ENCODE peak calls at places on chromosomes 7 and 10, in five cellular contexts. P is H9, U is IMR-90, K is H1, N is neuronal stem cell. V is an unnamed sample.

GRCh38 chr10:93722550-93722949 is 20.2 kb upstream of the FRA10AC1 start:
- DNase-seq in P (no peak), U (no peak), K (no peak), N (no peak), V (no peak)

GRCh38 chr10:132807621-132808049 is 21.7 kb upstream of the NKX6-2 start:
- DNase-seq in P (no peak), U (no peak), K (no peak), N (no peak), V (no peak)

GRCh38 chr10:96153065-96153464 is 23.0 kb downstream of the ZNF518A start:
- DNase-seq in P (no peak), U (peak; percentile 2), K (no peak), N (no peak), V (no peak)

GRCh38 chr10:55782181-55782580 is 578.9 kb downstream of the ZWINT start:
- DNase-seq in P (no peak), U (no peak), K (no peak), N (no peak), V (peak; percentile 1)

GRCh38 chr10:1465993-1466764 is 271.1 kb downstream of the ADARB2 start:
- DNase-seq in P (no peak), U (no peak), K (no peak), N (no peak), V (no peak)

GRCh38 chr10:69475433-69475830 is 24.2 kb downstream of the TSPAN15 start:
- DNase-seq in P (no peak), U (no peak), K (no peak), N (no peak), V (peak; percentile 61)

GRCh38 chr7:136956671-136957070 is 88.2 kb downstream of the CHRM2 start:
- DNase-seq in P (no peak), U (peak; percentile 40), K (no peak), N (no peak), V (peak; percentile 81)

GRCh38 chr7:99036531-99037175 is 107.3 kb downstream of the SMURF1 start:
- DNase-seq in P (peak; percentile 82), U (peak; percentile 65), K (peak; percentile 41), N (peak; percentile 17), V (peak; percentile 32)

GRCh38 chr10:47176903-47177860 is 122.8 kb upstream of the GDF10 start:
- DNase-seq in P (no peak), U (peak; percentile 79), K (no peak), N (no peak), V (no peak)

GRCh38 chr7:136868496-136869005 is at the start of gene CHRM2:
- DNase-seq in P (peak; percentile 46), U (peak; percentile 90), K (no peak), N (peak; percentile 35), V (peak; percentile 83)

GRCh38 chr10:108812296-108812695 is 1111.0 kb downstream of the XPNPEP1 start:
- DNase-seq in P (no peak), U (no peak), K (no peak), N (no peak), V (peak; percentile 36)

GRCh38 chr10:5477948-5478693 is 21.2 kb downstream of the CALML5 start:
- DNase-seq in P (no peak), U (no peak), K (no peak), N (no peak), V (no peak)

GRCh38 chr10:102615361-102615760 is 28.9 kb upstream of the TRIM8 start:
- DNase-seq in P (peak; percentile 79), U (no peak), K (no peak), N (no peak), V (no peak)

GRCh38 chr7:25167262-25167843 is 42.3 kb upstream of the CYCS start:
- DNase-seq in P (no peak), U (no peak), K (no peak), N (no peak), V (no peak)

GRCh38 chr10:97713351-97713827 is at the start of gene MARVELD1:
- DNase-seq in P (peak; percentile 88), U (peak; percentile 77), K (no peak), N (peak; percentile 59), V (peak; percentile 83)

GRCh38 chr7:90568213-90568612 is 27.9 kb upstream of the CDK14 start:
- DNase-seq in P (no peak), U (peak; percentile 51), K (no peak), N (no peak), V (no peak)

GRCh38 chr10:128000660-128001059 is 93.8 kb downstream of the PTPRE start:
- DNase-seq in P (no peak), U (no peak), K (no peak), N (no peak), V (peak; percentile 28)

GRCh38 chr10:100751211-100751933 is 6.0 kb downstream of the PAX2 start:
- DNase-seq in P (no peak), U (no peak), K (no peak), N (no peak), V (no peak)

GRCh38 chr7:152411389-152411788 is 24.4 kb downstream of the KMT2C start:
- DNase-seq in P (peak; percentile 59), U (no peak), K (no peak), N (no peak), V (no peak)

DNA sequence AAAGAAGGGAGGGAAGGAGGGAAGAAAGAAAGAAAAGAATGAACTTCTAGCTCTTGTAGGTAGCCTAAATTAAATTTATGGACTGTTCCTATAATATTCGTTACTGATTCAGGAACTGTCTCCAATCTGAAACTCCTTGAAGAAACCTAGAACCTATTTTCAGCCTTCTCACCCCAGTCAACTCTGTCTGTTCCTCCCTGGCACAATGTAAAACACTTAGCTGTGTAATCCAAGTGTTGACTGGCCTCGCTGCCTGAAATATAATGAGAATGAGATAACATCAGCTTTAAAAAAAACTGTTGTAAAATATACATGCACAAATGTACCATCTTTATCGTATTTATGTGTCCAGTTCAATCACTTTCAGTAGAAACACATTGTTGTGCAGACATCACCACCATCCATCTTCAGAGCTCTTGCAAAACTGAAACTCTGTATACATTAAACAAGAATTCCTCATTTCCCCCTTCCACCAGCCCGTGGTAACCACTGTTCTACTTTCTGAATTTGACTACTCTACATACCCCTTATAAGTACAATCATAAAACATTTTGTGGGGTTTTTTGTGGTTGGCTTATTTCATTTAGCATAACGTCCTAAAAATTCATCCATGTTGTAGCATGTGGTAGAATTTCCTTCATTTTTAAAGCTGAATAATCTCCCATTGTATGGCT is 6.3 kb upstream of the C7orf33 start:
- DNase-seq in P (no peak), U (no peak), K (no peak), N (no peak), V (no peak)
- H2AFZ ChIP-seq in P (no peak overlapping the region), U (no peak overlapping the region), K (no peak overlapping the region), N (no peak overlapping the region), V (no peak overlapping the region)

GRCh38 chr10:26464632-26465280 is 26.6 kb downstream of the APBB1IP start:
- DNase-seq in P (no peak), U (no peak), K (no peak), N (no peak), V (no peak)
- H4K91ac ChIP-seq in P (no peak overlapping the region), U (no peak overlapping the region), K (no peak overlapping the region), N (no peak overlapping the region), V (no peak overlapping the region)

GRCh38 chr10:62083413-62083794 is 181.9 kb downstream of the ARID5B start:
- DNase-seq in P (no peak), U (no peak), K (no peak), N (no peak), V (peak; percentile 79)
- H3K9ac ChIP-seq in P (no peak overlapping the region), U (peak overlapping the region; percentile 79), K (no peak overlapping the region), N (no peak overlapping the region), V (peak overlapping the region; percentile 87)

DNA sequence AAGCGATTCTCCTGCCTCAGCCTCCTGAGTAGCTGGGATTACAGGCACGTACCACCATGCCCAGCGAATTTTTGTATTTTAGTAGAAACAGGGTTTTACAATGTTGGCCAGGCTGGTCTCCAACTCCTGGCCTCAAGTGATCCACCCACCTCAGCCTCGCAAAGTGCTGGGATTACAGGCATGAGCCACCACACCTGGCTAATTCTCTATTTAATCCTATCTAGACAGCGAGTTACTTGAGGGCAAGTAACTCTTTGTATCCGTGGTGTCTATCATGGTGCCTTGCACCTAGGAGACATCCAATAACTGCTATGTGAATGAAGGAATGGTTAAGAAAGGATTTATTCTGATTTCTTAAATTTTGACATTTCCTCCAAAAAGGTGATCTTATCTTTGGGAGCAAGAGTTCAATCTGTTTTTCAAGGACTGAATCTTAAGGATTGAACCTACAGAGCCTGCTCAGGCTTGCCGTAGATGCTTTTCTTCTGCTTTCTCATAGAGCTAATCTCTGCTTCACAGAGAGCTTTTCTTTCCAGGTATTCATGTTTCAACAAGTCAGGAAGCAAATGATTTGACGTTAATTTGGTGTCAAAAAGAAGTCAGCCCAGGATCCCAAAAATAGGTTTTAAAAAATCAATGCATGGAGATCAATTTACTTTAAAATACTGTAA is 101.6 kb downstream of the CUL2 start:
- DNase-seq in P (no peak), U (no peak), K (no peak), N (no peak), V (no peak)
- H2AFZ ChIP-seq in P (no peak overlapping the region), U (no peak overlapping the region), K (no peak overlapping the region), N (no peak overlapping the region), V (no peak overlapping the region)

V was measured in mesenchymal stem cell.